ENCODE peak calls at places on chromosome X, in ten cellular contexts. P, D, O, G, J, C, I, X, A and S are unnamed samples.

GRCh38 chrX:1661048-1661921 is 46.4 kb downstream of the ASMT start:
- DNase-seq in P (peak), D (no peak), O (peak), G (no peak), J (no peak), C (no peak), I (no peak), X (no peak), A (no peak), S (no peak)

GRCh38 chrX:146278381-146278780 is 460.8 kb downstream of the SLITRK2 start:
- DNase-seq in P (no peak), D (no peak), O (no peak), G (no peak), J (no peak), C (peak), I (no peak), X (no peak), A (no peak), S (no peak)

GRCh38 chrX:40931921-40932320 is 153.3 kb upstream of the USP9X start:
- DNase-seq in P (no peak), D (no peak), O (no peak), G (no peak), J (no peak), C (no peak), I (no peak), X (no peak), A (peak), S (no peak)

GRCh38 chrX:38970074-38970473 is 168.8 kb downstream of the MID1IP1 start:
- DNase-seq in P (no peak), D (no peak), O (no peak), G (no peak), J (no peak), C (no peak), I (no peak), X (no peak), A (no peak), S (no peak)

GRCh38 chrX:103396186-103396585 is 19.8 kb downstream of the BEX3 start:
- DNase-seq in P (no peak), D (peak), O (no peak), G (no peak), J (peak), C (peak), I (no peak), X (no peak), A (peak), S (no peak)

GRCh38 chrX:105706041-105706440 is 116.3 kb upstream of the NRK start:
- DNase-seq in P (no peak), D (no peak), O (no peak), G (no peak), J (no peak), C (no peak), I (no peak), X (peak), A (no peak), S (no peak)

GRCh38 chrX:11287505-11287904 is 5.7 kb upstream of the AMELX start:
- DNase-seq in P (no peak), D (no peak), O (no peak), G (no peak), J (no peak), C (peak), I (no peak), X (peak), A (no peak), S (no peak)

GRCh38 chrX:97027384-97027922 is 143.7 kb downstream of the RPA4 start:
- DNase-seq in P (no peak), D (no peak), O (no peak), G (no peak), J (no peak), C (no peak), I (no peak), X (no peak), A (no peak), S (no peak)

GRCh38 chrX:25012433-25012735 is 3.4 kb downstream of the ARX start:
- DNase-seq in P (no peak), D (no peak), O (no peak), G (no peak), J (no peak), C (no peak), I (no peak), X (no peak), A (no peak), S (no peak)

GRCh38 chrX:129039176-129039575 is 484.1 kb downstream of the SMARCA1 start:
- DNase-seq in P (no peak), D (no peak), O (no peak), G (no peak), J (no peak), C (no peak), I (no peak), X (no peak), A (no peak), S (no peak)

GRCh38 chrX:13966071-13966850 is 63.4 kb downstream of the GEMIN8 start:
- DNase-seq in P (no peak), D (no peak), O (peak), G (no peak), J (no peak), C (no peak), I (no peak), X (no peak), A (no peak), S (no peak)

GRCh38 chrX:39836802-39837420 is 260.8 kb downstream of the BCOR start:
- DNase-seq in P (no peak), D (no peak), O (no peak), G (no peak), J (no peak), C (no peak), I (no peak), X (no peak), A (no peak), S (no peak)

GRCh38 chrX:2374086-2374485 is 126.7 kb downstream of the DHRSX start:
- DNase-seq in P (no peak), D (peak), O (no peak), G (no peak), J (no peak), C (no peak), I (no peak), X (peak), A (peak), S (no peak)

GRCh38 chrX:7068939-7069367 is 78.6 kb upstream of the STS start:
- DNase-seq in P (no peak), D (peak), O (no peak), G (no peak), J (no peak), C (no peak), I (no peak), X (no peak), A (no peak), S (no peak)

GRCh38 chrX:103215037-103215767 is at the start of gene BEX4:
- DNase-seq in P (peak), D (peak), O (peak), G (peak), J (peak), C (no peak), I (peak), X (peak), A (peak), S (peak)

GRCh38 chrX:1321689-1322088 is 14.9 kb upstream of the IL3RA start:
- DNase-seq in P (no peak), D (no peak), O (no peak), G (no peak), J (no peak), C (no peak), I (no peak), X (no peak), A (no peak), S (no peak)

GRCh38 chrX:31658360-31658759 is 586.5 kb upstream of the FTHL17 start:
- DNase-seq in P (no peak), D (peak), O (no peak), G (no peak), J (peak), C (no peak), I (no peak), X (peak), A (peak), S (no peak)

GRCh38 chrX:34300871-34301270 is 168.8 kb upstream of the FAM47A start:
- DNase-seq in P (no peak), D (no peak), O (no peak), G (no peak), J (peak), C (peak), I (peak), X (peak), A (peak), S (no peak)